ENCODE peak calls at places on chromosomes 4 and X, in eight cellular contexts. A is cardiac fibroblast, S is NCI-H1930, D is T-helper 2 cell, I is nucleus accumbens, M is stromal cell of bone marrow, F is GM10248, R is NCI-H2081. B is an unnamed sample.
A peak's percentile ranks its signal among the peaks of the same experiment; 100 is the strongest.

GRCh38 chr4:174454815-174455473 is 67.3 kb downstream of the HPGD start:
- DNase-seq in F (no peak), M (no peak), I (no peak), D (no peak), S (no peak), R (no peak), A (no peak), B (no peak)

GRCh38 chrX:10049246-10049645 is 82.1 kb downstream of the CLDN34 start:
- DNase-seq in R (no peak), F (no peak), A (peak; percentile 6), S (no peak), M (no peak), D (no peak), I (no peak), B (peak; percentile 11)

GRCh38 chrX:134933911-134934310 is 56.9 kb upstream of the SMIM10 start:
- DNase-seq in F (no peak), A (no peak), R (peak; percentile 16), M (no peak), S (no peak), I (no peak), D (no peak), B (no peak)

GRCh38 chrX:150773117-150773516 is 79.9 kb downstream of the MTMR1 start:
- DNase-seq in S (no peak), D (no peak), I (no peak), F (no peak), R (no peak), A (no peak), M (no peak), B (no peak)

GRCh38 chr4:184274288-184274951 is 56.7 kb upstream of the ENPP6 start:
- DNase-seq in R (no peak), M (no peak), D (no peak), S (no peak), A (no peak), F (no peak), I (no peak), B (peak; percentile 45)

GRCh38 chr4:153649572-153649991 is 34.5 kb upstream of the TLR2 start:
- DNase-seq in A (no peak), R (no peak), M (no peak), I (no peak), F (no peak), S (peak; percentile 2), D (no peak), B (peak; percentile 43)

GRCh38 chr4:187084696-187085095 is 361.0 kb upstream of the FAT1 start:
- DNase-seq in I (no peak), D (no peak), M (no peak), R (no peak), A (no peak), S (no peak), F (no peak), B (no peak)

GRCh38 chr4:73704314-73705055 is 35.9 kb upstream of the CXCL8 start:
- DNase-seq in M (peak; percentile 99), F (no peak), R (no peak), A (peak; percentile 99), I (no peak), D (no peak), S (no peak), B (peak; percentile 99)

GRCh38 chrX:52576474-52576873 is 59.6 kb upstream of the XAGE1B start:
- DNase-seq in M (no peak), R (no peak), A (no peak), I (no peak), F (no peak), D (no peak), S (no peak), B (no peak)

GRCh38 chrX:49308604-49309269 is 5.3 kb downstream of the GAGE10 start:
- DNase-seq in D (no peak), S (no peak), M (no peak), R (no peak), I (no peak), A (peak; percentile 48), F (no peak), B (peak; percentile 40)

GRCh38 chr4:92455956-92456355 is 152.2 kb downstream of the GRID2 start:
- DNase-seq in R (no peak), F (no peak), D (no peak), S (no peak), I (no peak), M (no peak), A (no peak), B (no peak)

GRCh38 chr4:61522312-61522711 is 322.2 kb downstream of the ADGRL3 start:
- DNase-seq in S (no peak), D (no peak), R (no peak), M (no peak), F (no peak), I (no peak), A (no peak), B (no peak)

GRCh38 chr4:39319678-39320077 is 46.5 kb downstream of the RFC1 start:
- DNase-seq in D (no peak), R (no peak), M (peak; percentile 44), A (peak; percentile 82), F (no peak), I (no peak), S (no peak), B (peak; percentile 64)

GRCh38 chrX:29136904-29137303 is 549.7 kb downstream of the IL1RAPL1 start:
- DNase-seq in F (no peak), R (no peak), I (no peak), A (no peak), D (no peak), M (no peak), S (no peak), B (no peak)